ENCODE peak calls at places on chromosomes 4 and X, in nine cellular contexts. A, R, O, F, G, K, N, B and M are unnamed samples.
A peak's percentile ranks its signal among the peaks of the same experiment; 100 is the strongest.

GRCh38 chrX:136708348-136708747 is 60.4 kb downstream of the CD40LG start:
- DNase-seq in A (peak; percentile 25), R (peak; percentile 47), O (peak; percentile 14), F (no peak), G (no peak), K (no peak), N (peak; percentile 4), B (peak; percentile 8), M (peak; percentile 38)

GRCh38 chr4:6134612-6135220 is 65.6 kb downstream of the JAKMIP1 start:
- DNase-seq in A (peak; percentile 3), R (peak; percentile 75), O (peak; percentile 47), F (peak; percentile 11), G (peak; percentile 51), K (no peak), N (no peak), B (no peak), M (peak; percentile 32)

GRCh38 chr4:18917689-18918088 is 896.1 kb upstream of the LCORL start:
- DNase-seq in A (no peak), R (no peak), O (no peak), F (no peak), G (no peak), K (no peak), N (no peak), B (no peak), M (peak; percentile 65)

GRCh38 chr4:163911891-163912290 is 417.4 kb downstream of the TMA16 start:
- DNase-seq in A (no peak), R (no peak), O (no peak), F (no peak), G (no peak), K (no peak), N (no peak), B (no peak), M (no peak)

GRCh38 chr4:95572304-95572991 is 23.7 kb upstream of the UNC5C start:
- DNase-seq in A (no peak), R (no peak), O (no peak), F (peak; percentile 36), G (no peak), K (peak; percentile 68), N (no peak), B (no peak), M (peak; percentile 72)

GRCh38 chr4:26467724-26468123 is 22.6 kb downstream of the CCKAR start:
- DNase-seq in A (no peak), R (no peak), O (no peak), F (no peak), G (no peak), K (no peak), N (no peak), B (no peak), M (no peak)

GRCh38 chr4:136650541-136651277 is 881.6 kb downstream of the PCDH18 start:
- DNase-seq in A (no peak), R (no peak), O (no peak), F (no peak), G (peak; percentile 4), K (peak; percentile 19), N (no peak), B (no peak), M (peak; percentile 55)

GRCh38 chrX:107213477-107213876 is 7.1 kb downstream of the DNAAF6 start:
- DNase-seq in A (no peak), R (no peak), O (no peak), F (no peak), G (no peak), K (no peak), N (no peak), B (no peak), M (no peak)

GRCh38 chrX:112769034-112769433 is 71.6 kb downstream of the AMOT start:
- DNase-seq in A (peak; percentile 24), R (no peak), O (no peak), F (no peak), G (no peak), K (no peak), N (no peak), B (no peak), M (no peak)

GRCh38 chrX:30212172-30212571 is 3.2 kb upstream of the MAGEB2 start:
- DNase-seq in A (no peak), R (no peak), O (no peak), F (no peak), G (no peak), K (no peak), N (no peak), B (no peak), M (peak; percentile 3)

GRCh38 chrX:111041018-111041462 is 55.0 kb upstream of the PAK3 start:
- DNase-seq in A (peak; percentile 43), R (no peak), O (no peak), F (peak; percentile 5), G (no peak), K (peak; percentile 29), N (peak; percentile 9), B (no peak), M (peak; percentile 92)

GRCh38 chrX:16469870-16470269 is 180.1 kb upstream of the S100G start:
- DNase-seq in A (no peak), R (no peak), O (no peak), F (peak; percentile 49), G (no peak), K (no peak), N (peak; percentile 8), B (no peak), M (no peak)

GRCh38 chr4:114012749-114013148 is 33.3 kb upstream of the ARSJ start:
- DNase-seq in A (no peak), R (no peak), O (no peak), F (no peak), G (no peak), K (no peak), N (no peak), B (no peak), M (peak; percentile 15)

GRCh38 chr4:5635826-5636196 is 72.5 kb downstream of the EVC2 start:
- DNase-seq in A (peak; percentile 86), R (no peak), O (no peak), F (no peak), G (no peak), K (no peak), N (no peak), B (no peak), M (peak; percentile 88)

GRCh38 chrX:132270699-132271098 is 51.5 kb upstream of the RAP2C start:
- DNase-seq in A (peak; percentile 94), R (no peak), O (no peak), F (no peak), G (no peak), K (peak; percentile 54), N (no peak), B (no peak), M (peak; percentile 49)

GRCh38 chrX:102950908-102951866 is 14.1 kb downstream of the RAB40AL start:
- DNase-seq in A (peak; percentile 38), R (peak; percentile 47), O (peak; percentile 16), F (peak; percentile 60), G (peak; percentile 23), K (peak; percentile 42), N (peak; percentile 58), B (peak; percentile 64), M (peak; percentile 81)

GRCh38 chrX:34521563-34521962 is 135.5 kb downstream of the TMEM47 start:
- DNase-seq in A (peak; percentile 6), R (no peak), O (no peak), F (peak; percentile 52), G (no peak), K (no peak), N (peak; percentile 55), B (no peak), M (peak; percentile 19)

DNA sequence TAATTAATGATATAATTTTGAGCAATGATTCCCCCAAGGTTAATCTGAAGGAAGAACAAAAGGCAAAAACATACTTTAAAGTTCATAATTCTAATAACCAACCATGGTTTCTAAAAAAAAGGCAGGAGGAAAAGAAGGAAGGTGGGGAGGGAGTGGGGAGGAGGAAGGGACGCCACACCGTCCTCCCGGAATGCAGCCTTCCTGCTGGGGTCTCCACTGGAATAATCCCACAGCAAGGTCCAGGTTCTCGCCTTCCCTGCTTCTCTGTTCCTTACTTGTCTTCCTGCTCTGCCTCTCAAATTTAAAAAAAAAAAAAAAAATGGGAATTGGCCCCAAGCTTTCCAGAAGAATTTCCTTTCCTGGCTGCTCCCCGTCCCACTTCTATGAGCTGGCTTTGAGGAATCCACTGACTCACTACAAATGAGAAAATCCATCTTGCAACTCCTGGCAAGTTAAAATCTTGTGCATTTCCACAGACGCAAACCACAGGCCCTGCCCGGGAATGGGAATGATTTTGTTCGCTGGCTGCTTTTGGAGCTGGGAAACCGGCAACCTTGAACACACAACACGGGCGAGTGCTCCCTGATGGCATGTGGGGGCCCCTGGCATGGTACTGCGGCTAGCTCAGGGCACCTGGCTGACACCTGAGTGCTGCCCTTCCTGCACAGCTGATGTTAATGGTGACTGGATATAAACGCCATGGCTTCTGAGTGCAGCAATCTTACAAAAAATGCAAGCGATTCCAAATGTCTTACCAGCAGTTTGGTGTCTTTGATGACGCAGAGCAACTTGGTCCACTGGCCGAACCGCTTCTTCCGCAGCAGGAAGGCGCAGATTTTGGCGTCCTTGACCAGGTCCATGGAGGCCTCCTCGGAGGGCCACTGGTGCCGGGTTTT is 97.0 kb downstream of the AFAP1 start:
- DNase-seq in A (peak; percentile 96), R (no peak), O (no peak), F (no peak), G (peak; percentile 83), K (peak; percentile 65), N (no peak), B (no peak), M (peak; percentile 92)
- TF ChIP-seq EZH2phosphoT487 in A (no peak), R (no peak), O (no peak), F (no peak), G (no peak), K (no peak), N (no peak), B (no peak), M (no peak)

GRCh38 chr4:41366911-41367517 is 110.3 kb downstream of the UCHL1 start:
- DNase-seq in A (no peak), R (no peak), O (no peak), F (no peak), G (no peak), K (no peak), N (no peak), B (no peak), M (no peak)
- TF ChIP-seq EZH2phosphoT487 in A (no peak), R (no peak), O (no peak), F (no peak), G (no peak), K (no peak), N (no peak), B (no peak), M (no peak)

GRCh38 chr4:13918110-13918509 is 290.6 kb upstream of the BOD1L1 start:
- DNase-seq in A (peak; percentile 99), R (no peak), O (no peak), F (no peak), G (no peak), K (peak; percentile 48), N (no peak), B (no peak), M (peak; percentile 52)
- TF ChIP-seq EZH2phosphoT487 in A (no peak), R (no peak), O (no peak), F (no peak), G (no peak), K (no peak), N (no peak), B (no peak), M (no peak)

DNA sequence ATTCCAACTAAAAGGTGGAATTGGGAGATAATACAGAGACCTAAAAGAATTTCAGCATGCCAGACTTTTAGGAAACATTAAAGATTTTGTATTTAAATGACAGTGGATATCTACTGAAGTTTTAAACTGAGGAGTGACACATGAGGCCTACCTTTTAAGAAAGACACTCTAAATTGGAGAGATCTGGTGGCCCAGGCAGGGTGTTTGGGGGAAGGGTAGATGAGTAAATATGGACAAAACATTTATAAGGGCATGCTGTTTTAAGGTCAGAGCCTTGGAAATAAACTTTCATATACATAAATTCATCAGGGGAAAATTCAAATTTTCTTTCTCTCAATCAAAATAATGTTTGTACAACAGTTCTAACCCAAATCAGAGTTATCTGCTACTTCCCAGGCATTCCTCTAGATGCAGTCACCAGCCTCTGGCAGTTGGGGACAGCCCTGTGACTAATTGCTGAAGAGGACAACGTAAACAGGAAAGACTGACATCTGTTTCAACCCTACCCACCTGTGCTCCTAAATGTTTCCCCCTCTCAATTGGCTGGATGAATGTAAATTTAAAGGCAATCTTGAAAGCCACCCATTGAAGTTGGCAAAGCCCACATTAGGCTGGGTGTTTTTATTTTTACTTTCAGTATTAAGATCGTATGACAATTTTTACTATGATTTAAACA is 1646.9 kb upstream of the ADGRL3 start:
- DNase-seq in A (peak; percentile 0), R (peak; percentile 83), O (peak; percentile 38), F (no peak), G (no peak), K (no peak), N (no peak), B (peak; percentile 0), M (peak; percentile 88)
- TF ChIP-seq EZH2phosphoT487 in A (no peak), R (no peak), O (no peak), F (no peak), G (no peak), K (no peak), N (no peak), B (no peak), M (no peak)